ENCODE peak calls at places on chromosomes 16 and 17, in six cellular contexts. Z is NCI-H748 treated with DMSO at 0.1 percent for 48 hours; I is head of caudate nucleus; X is stimulated activated CD8-positive, alpha-beta memory T cell treated with anti-CD3 and anti-CD28 coated beads, Interleukin-12 subunit alpha, Interleukin-12 subunit beta, amount 100 ng/mL, for 1 hour; S is fibroblast of pulmonary artery; C is HS-5. L is an unnamed sample.

GRCh38 chr16:24771132-24771778 is 41.8 kb downstream of the TNRC6A start:
- DNase-seq in S (peak; percentile 29), C (no peak), I (no peak), X (no peak), Z (no peak), L (peak; percentile 71)

GRCh38 chr16:30651124-30652004 is 604 bp downstream of the PRR14 start:
- DNase-seq in X (peak; percentile 49), Z (no peak), S (peak; percentile 68), C (no peak), I (peak; percentile 41), L (peak; percentile 72)

GRCh38 chr17:80246266-80246681 is 14.4 kb upstream of the RNF213 start:
- DNase-seq in Z (no peak), I (no peak), S (no peak), X (no peak), C (no peak), L (no peak)

GRCh38 chr17:14547556-14547955 is 246.7 kb downstream of the HS3ST3B1 start:
- DNase-seq in Z (no peak), S (no peak), C (no peak), I (no peak), X (no peak), L (no peak)

GRCh38 chr16:31143036-31143888 is 6.6 kb downstream of the PRSS36 start:
- DNase-seq in S (no peak), X (no peak), C (no peak), I (no peak), Z (no peak), L (no peak)

GRCh38 chr16:12403746-12404658 is 399.7 kb downstream of the CPPED1 start:
- DNase-seq in X (no peak), I (no peak), Z (no peak), S (no peak), C (no peak), L (no peak)

GRCh38 chr17:15942207-15942833 is 2.6 kb upstream of the ADORA2B start:
- DNase-seq in Z (no peak), C (no peak), S (peak; percentile 57), I (no peak), X (no peak), L (no peak)

GRCh38 chr17:49968380-49969133 is 433 bp upstream of the DLX4 start:
- DNase-seq in S (peak; percentile 79), I (no peak), C (peak; percentile 33), X (peak; percentile 44), Z (peak; percentile 41), L (peak; percentile 80)

GRCh38 chr17:2192367-2193028 is 111.1 kb downstream of the SMG6 start:
- DNase-seq in S (peak; percentile 95), Z (no peak), X (peak; percentile 49), C (peak; percentile 99), I (no peak), L (peak; percentile 87)

GRCh38 chr17:78131172-78132085 is 858 bp downstream of the TMC8 start:
- DNase-seq in X (no peak), S (no peak), I (peak; percentile 63), C (no peak), Z (no peak), L (no peak)

GRCh38 chr16:22674832-22675191 is 139.2 kb upstream of the HS3ST2 start:
- DNase-seq in S (no peak), Z (no peak), X (no peak), I (no peak), C (no peak), L (no peak)

GRCh38 chr17:27245230-27245696 is 48.7 kb upstream of the WSB1 start:
- DNase-seq in S (peak; percentile 97), I (peak; percentile 72), C (peak; percentile 65), X (peak; percentile 19), Z (peak; percentile 40), L (peak; percentile 91)

GRCh38 chr16:88713568-88714419 is 7.5 kb downstream of the CTU2 start:
- DNase-seq in I (no peak), C (no peak), S (no peak), X (no peak), Z (no peak), L (no peak)

GRCh38 chr17:64531955-64532371 is 25.2 kb downstream of the CEP95 start:
- DNase-seq in X (no peak), I (no peak), S (no peak), Z (no peak), C (no peak), L (peak; percentile 71)

GRCh38 chr17:48568499-48569259 is 9.5 kb downstream of the HOXB4 start:
- DNase-seq in X (no peak), Z (no peak), S (no peak), I (no peak), C (no peak), L (peak; percentile 79)

GRCh38 chr17:48484850-48485249 is 46.0 kb downstream of the HOXB1 start:
- DNase-seq in X (no peak), I (no peak), C (no peak), Z (no peak), S (no peak), L (peak; percentile 90)

GRCh38 chr16:87733190-87733589 is 32.6 kb downstream of the KLHDC4 start:
- DNase-seq in I (no peak), S (no peak), Z (peak; percentile 64), X (no peak), C (no peak), L (no peak)

GRCh38 chr16:89051521-89052166 is 42.0 kb upstream of the ACSF3 start:
- DNase-seq in C (no peak), Z (no peak), S (no peak), I (no peak), X (no peak), L (no peak)

GRCh38 chr16:31380201-31380600 is 12.9 kb upstream of the ITGAD start:
- DNase-seq in S (no peak), I (no peak), C (no peak), Z (no peak), X (no peak), L (no peak)

GRCh38 chr17:65072577-65073178 is 16.1 kb upstream of the GNA13 start:
- DNase-seq in I (no peak), Z (no peak), X (no peak), S (no peak), C (no peak), L (no peak)

GRCh38 chr17:5355416-5356129 is 63.9 kb downstream of the NUP88 start:
- DNase-seq in Z (peak; percentile 7), S (peak; percentile 4), X (no peak), C (no peak), I (no peak), L (no peak)

GRCh38 chr16:3065742-3066439 is 451 bp downstream of the IL32 start:
- DNase-seq in C (no peak), Z (no peak), S (no peak), X (no peak), I (no peak), L (no peak)

GRCh38 chr17:57968456-57968855 is 13.2 kb upstream of the CUEDC1 start:
- DNase-seq in C (no peak), I (no peak), Z (no peak), S (no peak), X (no peak), L (no peak)

GRCh38 chr17:65025288-65025687 is 31.3 kb downstream of the GNA13 start:
- DNase-seq in X (no peak), S (no peak), Z (no peak), C (no peak), I (no peak), L (no peak)

GRCh38 chr16:71807905-71808592 is 585 bp downstream of the AP1G1 start:
- DNase-seq in X (no peak), Z (no peak), S (no peak), I (no peak), C (no peak), L (peak; percentile 43)

GRCh38 chr17:27575912-27576252 is 55.1 kb upstream of the LGALS9 start:
- DNase-seq in X (no peak), Z (no peak), S (no peak), C (no peak), I (no peak), L (peak; percentile 5)

GRCh38 chr17:559699-560378 is 154.8 kb downstream of the VPS53 start:
- DNase-seq in X (no peak), C (peak; percentile 89), Z (no peak), S (peak; percentile 76), I (no peak), L (peak; percentile 96)

GRCh38 chr17:27892542-27892865 is 661 bp downstream of the LYRM9 start:
- DNase-seq in I (no peak), X (no peak), Z (no peak), C (no peak), S (no peak), L (no peak)

GRCh38 chr17:83071966-83072562 is 7.3 kb upstream of the METRNL start:
- DNase-seq in S (no peak), X (no peak), C (no peak), I (no peak), Z (no peak), L (no peak)

GRCh38 chr17:38447502-38448095 is 19.3 kb downstream of the ARHGAP23 start:
- DNase-seq in Z (no peak), C (no peak), I (no peak), S (no peak), X (no peak), L (peak; percentile 67)

GRCh38 chr16:86676216-86676800 is 98.0 kb downstream of the FOXL1 start:
- DNase-seq in C (no peak), Z (no peak), I (no peak), X (no peak), S (peak; percentile 53), L (peak; percentile 74)

GRCh38 chr17:45677770-45678169 is 106.3 kb upstream of the CRHR1 start:
- DNase-seq in X (no peak), C (peak; percentile 11), Z (no peak), I (no peak), S (no peak), L (no peak)